ENCODE peak calls at places on chromosome 14, in ten cellular contexts. G is Caco-2, L is upper lobe of right lung, C is testis, Z is H1, D is A549, F is neural progenitor cell, Y is A673, E is body of pancreas, B is BE2C. K is an unnamed sample. For H3K9me3, the result is how much of the 10 kb centered on the place peaks cover.

GRCh38 chr14:106185837-106186233 is 659.5 kb downstream of the TMEM121 start:
- DNase-seq in G (no peak), L (no peak), C (no peak), Z (no peak), D (no peak), F (no peak), Y (peak), E (peak), B (peak), K (no peak)

GRCh38 chr14:61300209-61300608 is 19.1 kb upstream of the TMEM30B start:
- DNase-seq in G (no peak), L (no peak), C (no peak), Z (no peak), D (no peak), F (no peak), Y (no peak), E (no peak), B (no peak), K (no peak)

GRCh38 chr14:36363704-36364103 is 43.3 kb upstream of the MBIP start:
- DNase-seq in G (no peak), L (no peak), C (no peak), Z (no peak), D (no peak), F (no peak), Y (no peak), E (no peak), B (no peak), K (no peak)

GRCh38 chr14:74853581-74853980 is 22.4 kb downstream of the PROX2 start:
- DNase-seq in G (no peak), L (no peak), C (no peak), Z (no peak), D (no peak), F (no peak), Y (no peak), E (no peak), B (no peak), K (no peak)

GRCh38 chr14:95529242-95529641 is 5.6 kb upstream of the GLRX5 start:
- DNase-seq in G (no peak), L (no peak), C (no peak), Z (no peak), D (no peak), F (no peak), Y (no peak), E (no peak), B (no peak), K (no peak)

GRCh38 chr14:93049867-93050331 is 65.8 kb downstream of the ITPK1 start:
- DNase-seq in G (no peak), L (no peak), C (no peak), Z (no peak), D (no peak), F (peak), Y (no peak), E (peak), B (no peak), K (peak)

GRCh38 chr14:76456200-76456599 is 80.3 kb downstream of the ESRRB start:
- DNase-seq in G (peak), L (no peak), C (peak), Z (no peak), D (peak), F (peak), Y (peak), E (peak), B (peak), K (no peak)

GRCh38 chr14:23932639-23933038 is 20.9 kb upstream of the DHRS4 start:
- DNase-seq in G (no peak), L (no peak), C (no peak), Z (no peak), D (no peak), F (no peak), Y (no peak), E (no peak), B (no peak), K (no peak)

GRCh38 chr14:55271572-55272414 is 572 bp downstream of the FBXO34 start:
- DNase-seq in G (peak), L (peak), C (peak), Z (no peak), D (peak), F (peak), Y (peak), E (peak), B (peak), K (peak)

GRCh38 chr14:76329951-76330350 is 46.0 kb upstream of the ESRRB start:
- DNase-seq in G (no peak), L (peak), C (no peak), Z (no peak), D (no peak), F (peak), Y (no peak), E (no peak), B (no peak), K (no peak)

GRCh38 chr14:104864267-104865068 is 600 bp upstream of the CEP170B start:
- DNase-seq in G (peak), L (peak), C (no peak), Z (peak), D (peak), F (peak), Y (peak), E (peak), B (peak), K (no peak)

GRCh38 chr14:77302926-77303325 is 17.8 kb downstream of the POMT2 start:
- DNase-seq in G (no peak), L (no peak), C (no peak), Z (no peak), D (peak), F (no peak), Y (no peak), E (no peak), B (no peak), K (no peak)

GRCh38 chr14:21098134-21098891 is at the start of gene ZNF219:
- DNase-seq in G (peak), L (peak), C (peak), Z (peak), D (peak), F (peak), Y (peak), E (peak), B (peak), K (peak)

GRCh38 chr14:104731249-104731924 is 7.4 kb downstream of the ADSS1 start:
- DNase-seq in G (peak), L (no peak), C (no peak), Z (no peak), D (peak), F (peak), Y (no peak), E (no peak), B (peak), K (no peak)

GRCh38 chr14:24110060-24110459 is 4.5 kb upstream of the DCAF11 start:
- DNase-seq in G (no peak), L (no peak), C (no peak), Z (no peak), D (no peak), F (no peak), Y (no peak), E (no peak), B (no peak), K (no peak)

GRCh38 chr14:23828611-23829010 is 125.0 kb upstream of the DHRS4 start:
- DNase-seq in G (no peak), L (no peak), C (no peak), Z (no peak), D (no peak), F (no peak), Y (no peak), E (no peak), B (no peak), K (no peak)

GRCh38 chr14:99260652-99261551 is 11.1 kb downstream of the BCL11B start:
- DNase-seq in G (no peak), L (no peak), C (no peak), Z (no peak), D (no peak), F (peak), Y (no peak), E (no peak), B (no peak), K (no peak)

GRCh38 chr14:59199614-59200013 is 11.1 kb downstream of the DAAM1 start:
- DNase-seq in G (no peak), L (no peak), C (no peak), Z (no peak), D (no peak), F (no peak), Y (no peak), E (no peak), B (no peak), K (no peak)
- TF ChIP-seq CTCF in G (no peak), L (no peak), C (no peak), Z (no peak), D (no peak), F (no peak), Y (no peak), E (no peak), B (no peak), K (no peak)

GRCh38 chr14:72646861-72647528 is 246.9 kb downstream of the DPF3 start:
- DNase-seq in G (no peak), L (no peak), C (peak), Z (no peak), D (no peak), F (no peak), Y (no peak), E (no peak), B (no peak), K (no peak)
- H3K4me3 ChIP-seq in G (no peak), L (no peak), C (no peak), Z (no peak), D (no peak), F (no peak), Y (no peak), E (no peak), B (no peak), K (no peak)

GRCh38 chr14:94075008-94075407 is 6.0 kb downstream of the DDX24 start:
- DNase-seq in G (no peak), L (no peak), C (no peak), Z (no peak), D (no peak), F (no peak), Y (no peak), E (no peak), B (no peak), K (no peak)
- H3K9me3 ChIP-seq in G (under half), L (under half), C (under half), Z (under half), D (half or more), F (under half), Y (under half), E (under half), B (under half), K (under half)

GRCh38 chr14:86646688-86647687 is 1117.0 kb downstream of the FLRT2 start:
- DNase-seq in G (no peak), L (no peak), C (no peak), Z (no peak), D (peak), F (no peak), Y (peak), E (no peak), B (no peak), K (no peak)
- TF ChIP-seq CTCF in G (no peak), L (no peak), C (no peak), Z (peak), D (no peak), F (peak), Y (peak), E (no peak), B (peak), K (no peak)